ENCODE peak calls at places on chromosomes 3 and 15, in ten cellular contexts. One of them, this sample, is unnamed.

GRCh38 chr15:50218691-50219090 is 36.7 kb downstream of the SLC27A2 start:
- DNase-seq in A549: no peak
- DNase-seq in CD8-positive, alpha-beta T cell: no peak
- DNase-seq in esophagus muscularis mucosa: no peak
- DNase-seq in heart right ventricle: no peak
- DNase-seq in esophagus squamous epithelium: no peak
- DNase-seq in gastrocnemius medialis: no peak
- DNase-seq in PC-3: no peak
- DNase-seq in transverse colon: no peak
- DNase-seq in upper lobe of left lung: no peak
- DNase-seq in this sample: no peak

GRCh38 chr3:12465151-12465795 is 19.0 kb upstream of the TSEN2 start:
- DNase-seq in gastrocnemius medialis: no peak
- DNase-seq in upper lobe of left lung: no peak
- DNase-seq in PC-3: no peak
- DNase-seq in A549: no peak
- DNase-seq in CD8-positive, alpha-beta T cell: no peak
- DNase-seq in heart right ventricle: no peak
- DNase-seq in transverse colon: no peak
- DNase-seq in esophagus muscularis mucosa: no peak
- DNase-seq in esophagus squamous epithelium: no peak
- DNase-seq in this sample: no peak

GRCh38 chr3:45446706-45447105 is 58.3 kb downstream of the LARS2 start:
- DNase-seq in esophagus muscularis mucosa: no peak
- DNase-seq in A549: no peak
- DNase-seq in gastrocnemius medialis: no peak
- DNase-seq in upper lobe of left lung: no peak
- DNase-seq in heart right ventricle: no peak
- DNase-seq in CD8-positive, alpha-beta T cell: no peak
- DNase-seq in PC-3: no peak
- DNase-seq in esophagus squamous epithelium: no peak
- DNase-seq in transverse colon: no peak
- DNase-seq in this sample: no peak

GRCh38 chr3:189349772-189350171 is 178.0 kb downstream of the TPRG1 start:
- DNase-seq in esophagus squamous epithelium: no peak
- DNase-seq in upper lobe of left lung: no peak
- DNase-seq in gastrocnemius medialis: no peak
- DNase-seq in esophagus muscularis mucosa: no peak
- DNase-seq in heart right ventricle: no peak
- DNase-seq in transverse colon: no peak
- DNase-seq in A549: no peak
- DNase-seq in CD8-positive, alpha-beta T cell: no peak
- DNase-seq in PC-3: no peak
- DNase-seq in this sample: no peak

GRCh38 chr3:153070153-153070868 is 91.7 kb upstream of the RAP2B start:
- DNase-seq in transverse colon: no peak
- DNase-seq in CD8-positive, alpha-beta T cell: no peak
- DNase-seq in A549: peak; percentile 11
- DNase-seq in esophagus squamous epithelium: no peak
- DNase-seq in esophagus muscularis mucosa: no peak
- DNase-seq in heart right ventricle: no peak
- DNase-seq in gastrocnemius medialis: no peak
- DNase-seq in PC-3: peak; percentile 51
- DNase-seq in upper lobe of left lung: no peak
- DNase-seq in this sample: no peak

GRCh38 chr3:23461069-23461468 is 257.9 kb downstream of the UBE2E2 start:
- DNase-seq in gastrocnemius medialis: no peak
- DNase-seq in CD8-positive, alpha-beta T cell: no peak
- DNase-seq in heart right ventricle: no peak
- DNase-seq in esophagus muscularis mucosa: no peak
- DNase-seq in PC-3: no peak
- DNase-seq in transverse colon: no peak
- DNase-seq in A549: no peak
- DNase-seq in upper lobe of left lung: no peak
- DNase-seq in esophagus squamous epithelium: no peak
- DNase-seq in this sample: no peak

GRCh38 chr15:64001148-64001547 is 45.1 kb downstream of the DAPK2 start:
- DNase-seq in PC-3: no peak
- DNase-seq in esophagus squamous epithelium: no peak
- DNase-seq in upper lobe of left lung: no peak
- DNase-seq in esophagus muscularis mucosa: no peak
- DNase-seq in heart right ventricle: no peak
- DNase-seq in A549: no peak
- DNase-seq in transverse colon: no peak
- DNase-seq in CD8-positive, alpha-beta T cell: no peak
- DNase-seq in gastrocnemius medialis: no peak
- DNase-seq in this sample: no peak

GRCh38 chr3:30613135-30613825 is 6.9 kb downstream of the TGFBR2 start:
- DNase-seq in A549: no peak
- DNase-seq in gastrocnemius medialis: no peak
- DNase-seq in CD8-positive, alpha-beta T cell: no peak
- DNase-seq in upper lobe of left lung: peak; percentile 51
- DNase-seq in PC-3: no peak
- DNase-seq in heart right ventricle: no peak
- DNase-seq in esophagus muscularis mucosa: no peak
- DNase-seq in transverse colon: no peak
- DNase-seq in esophagus squamous epithelium: no peak
- DNase-seq in this sample: no peak

GRCh38 chr3:195580733-195581443 is 2.9 kb downstream of the APOD start:
- DNase-seq in gastrocnemius medialis: no peak
- DNase-seq in A549: no peak
- DNase-seq in heart right ventricle: no peak
- DNase-seq in upper lobe of left lung: no peak
- DNase-seq in transverse colon: no peak
- DNase-seq in esophagus muscularis mucosa: no peak
- DNase-seq in CD8-positive, alpha-beta T cell: no peak
- DNase-seq in PC-3: no peak
- DNase-seq in esophagus squamous epithelium: no peak
- DNase-seq in this sample: peak; percentile 55

GRCh38 chr3:122451371-122451770 is 35.5 kb upstream of the WDR5B start:
- DNase-seq in PC-3: no peak
- DNase-seq in transverse colon: no peak
- DNase-seq in esophagus muscularis mucosa: no peak
- DNase-seq in gastrocnemius medialis: no peak
- DNase-seq in A549: no peak
- DNase-seq in heart right ventricle: no peak
- DNase-seq in upper lobe of left lung: no peak
- DNase-seq in esophagus squamous epithelium: no peak
- DNase-seq in CD8-positive, alpha-beta T cell: no peak
- DNase-seq in this sample: no peak

DNA sequence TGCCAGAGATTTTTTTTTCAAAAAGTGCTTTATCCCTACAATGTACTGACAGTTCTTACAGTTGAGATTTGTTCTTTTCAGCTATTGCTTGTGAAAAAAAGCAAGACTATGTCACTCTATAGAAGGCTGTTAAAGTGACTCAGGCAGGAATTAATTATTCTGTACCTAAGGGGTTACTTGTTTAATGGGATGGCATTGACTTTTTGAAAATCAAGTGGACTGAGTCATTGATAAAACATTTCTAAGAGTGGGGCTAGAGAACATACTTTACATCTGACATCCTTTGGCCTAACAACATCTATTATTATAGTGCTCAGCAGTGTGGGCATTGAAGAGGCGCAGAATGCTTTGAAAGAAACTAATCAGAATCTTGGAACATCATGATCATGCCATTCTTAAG is 34.3 kb downstream of the INTS14 start:
- DNase-seq in PC-3: peak; percentile 43
- DNase-seq in transverse colon: no peak
- DNase-seq in heart right ventricle: no peak
- DNase-seq in CD8-positive, alpha-beta T cell: no peak
- DNase-seq in gastrocnemius medialis: no peak
- DNase-seq in esophagus squamous epithelium: no peak
- DNase-seq in A549: no peak
- DNase-seq in esophagus muscularis mucosa: no peak
- DNase-seq in upper lobe of left lung: no peak
- DNase-seq in this sample: no peak
- H3K27ac ChIP-seq in PC-3: no peak overlapping the region
- H3K27ac ChIP-seq in transverse colon: no peak overlapping the region
- H3K27ac ChIP-seq in heart right ventricle: no peak overlapping the region
- H3K27ac ChIP-seq in CD8-positive, alpha-beta T cell: no peak overlapping the region
- H3K27ac ChIP-seq in gastrocnemius medialis: no peak overlapping the region
- H3K27ac ChIP-seq in esophagus squamous epithelium: no peak overlapping the region
- H3K27ac ChIP-seq in A549: no peak overlapping the region
- H3K27ac ChIP-seq in esophagus muscularis mucosa: no peak overlapping the region
- H3K27ac ChIP-seq in upper lobe of left lung: peak overlapping the region; percentile 8
- H3K27ac ChIP-seq in this sample: no peak overlapping the region

GRCh38 chr3:140185375-140185774 is 250.4 kb downstream of the CLSTN2 start:
- DNase-seq in A549: no peak
- DNase-seq in transverse colon: no peak
- DNase-seq in PC-3: no peak
- DNase-seq in gastrocnemius medialis: no peak
- DNase-seq in heart right ventricle: no peak
- DNase-seq in CD8-positive, alpha-beta T cell: no peak
- DNase-seq in upper lobe of left lung: no peak
- DNase-seq in esophagus muscularis mucosa: peak; percentile 45
- DNase-seq in esophagus squamous epithelium: no peak
- DNase-seq in this sample: no peak
- H3K27ac ChIP-seq in A549: no peak overlapping the region
- H3K27ac ChIP-seq in transverse colon: no peak overlapping the region
- H3K27ac ChIP-seq in PC-3: no peak overlapping the region
- H3K27ac ChIP-seq in gastrocnemius medialis: no peak overlapping the region
- H3K27ac ChIP-seq in heart right ventricle: peak overlapping the region; percentile 86
- H3K27ac ChIP-seq in CD8-positive, alpha-beta T cell: no peak overlapping the region
- H3K27ac ChIP-seq in upper lobe of left lung: no peak overlapping the region
- H3K27ac ChIP-seq in esophagus muscularis mucosa: no peak overlapping the region
- H3K27ac ChIP-seq in esophagus squamous epithelium: no peak overlapping the region
- H3K27ac ChIP-seq in this sample: no peak overlapping the region

GRCh38 chr3:142723968-142724681 is at the start of gene TRPC1:
- DNase-seq in A549: peak; percentile 93
- DNase-seq in gastrocnemius medialis: peak; percentile 45
- DNase-seq in transverse colon: peak; percentile 26
- DNase-seq in esophagus squamous epithelium: peak; percentile 8
- DNase-seq in heart right ventricle: peak; percentile 78
- DNase-seq in upper lobe of left lung: peak; percentile 69
- DNase-seq in esophagus muscularis mucosa: peak; percentile 95
- DNase-seq in PC-3: peak; percentile 67
- DNase-seq in CD8-positive, alpha-beta T cell: peak; percentile 3
- DNase-seq in this sample: peak; percentile 54

GRCh38 chr3:142726017-142726416 is 2.2 kb downstream of the TRPC1 start:
- DNase-seq in esophagus muscularis mucosa: no peak
- DNase-seq in upper lobe of left lung: no peak
- DNase-seq in PC-3: no peak
- DNase-seq in transverse colon: no peak
- DNase-seq in CD8-positive, alpha-beta T cell: no peak
- DNase-seq in esophagus squamous epithelium: no peak
- DNase-seq in heart right ventricle: no peak
- DNase-seq in A549: no peak
- DNase-seq in gastrocnemius medialis: no peak
- DNase-seq in this sample: no peak

GRCh38 chr3:142725352-142725739 is 1.5 kb downstream of the TRPC1 start:
- DNase-seq in esophagus muscularis mucosa: no peak
- DNase-seq in PC-3: no peak
- DNase-seq in CD8-positive, alpha-beta T cell: no peak
- DNase-seq in heart right ventricle: no peak
- DNase-seq in esophagus squamous epithelium: no peak
- DNase-seq in gastrocnemius medialis: no peak
- DNase-seq in upper lobe of left lung: no peak
- DNase-seq in transverse colon: no peak
- DNase-seq in A549: no peak
- DNase-seq in this sample: no peak

GRCh38 chr3:142723665-142723967 is 218 bp upstream of the TRPC1 start:
- DNase-seq in esophagus squamous epithelium: no peak
- DNase-seq in upper lobe of left lung: no peak
- DNase-seq in esophagus muscularis mucosa: no peak
- DNase-seq in gastrocnemius medialis: no peak
- DNase-seq in A549: no peak
- DNase-seq in heart right ventricle: no peak
- DNase-seq in PC-3: no peak
- DNase-seq in transverse colon: peak; percentile 72
- DNase-seq in CD8-positive, alpha-beta T cell: peak; percentile 60
- DNase-seq in this sample: no peak

GRCh38 chr3:142724682-142725351 is 983 bp downstream of the TRPC1 start:
- DNase-seq in PC-3: peak; percentile 28
- DNase-seq in CD8-positive, alpha-beta T cell: no peak
- DNase-seq in heart right ventricle: peak; percentile 22
- DNase-seq in transverse colon: peak; percentile 15
- DNase-seq in esophagus squamous epithelium: no peak
- DNase-seq in upper lobe of left lung: peak; percentile 39
- DNase-seq in esophagus muscularis mucosa: no peak
- DNase-seq in A549: peak; percentile 78
- DNase-seq in gastrocnemius medialis: peak; percentile 2
- DNase-seq in this sample: peak; percentile 10
- H3K27ac ChIP-seq in PC-3: no peak overlapping the region
- H3K27ac ChIP-seq in CD8-positive, alpha-beta T cell: no peak overlapping the region
- H3K27ac ChIP-seq in heart right ventricle: peak overlapping the region; percentile 93
- H3K27ac ChIP-seq in transverse colon: peak overlapping the region; percentile 86
- H3K27ac ChIP-seq in esophagus squamous epithelium: peak overlapping the region; percentile 83
- H3K27ac ChIP-seq in upper lobe of left lung: peak overlapping the region; percentile 85
- H3K27ac ChIP-seq in esophagus muscularis mucosa: peak overlapping the region; percentile 96
- H3K27ac ChIP-seq in A549: peak overlapping the region; percentile 96
- H3K27ac ChIP-seq in gastrocnemius medialis: peak overlapping the region; percentile 82
- H3K27ac ChIP-seq in this sample: peak overlapping the region; percentile 13

GRCh38 chr15:33069161-33069560 is 125.4 kb downstream of the FMN1 start:
- DNase-seq in A549: no peak
- DNase-seq in transverse colon: no peak
- DNase-seq in PC-3: no peak
- DNase-seq in esophagus muscularis mucosa: no peak
- DNase-seq in heart right ventricle: no peak
- DNase-seq in esophagus squamous epithelium: no peak
- DNase-seq in upper lobe of left lung: no peak
- DNase-seq in CD8-positive, alpha-beta T cell: no peak
- DNase-seq in gastrocnemius medialis: no peak
- DNase-seq in this sample: no peak

GRCh38 chr15:33067456-33067855 is 127.1 kb downstream of the FMN1 start:
- DNase-seq in CD8-positive, alpha-beta T cell: no peak
- DNase-seq in gastrocnemius medialis: no peak
- DNase-seq in A549: no peak
- DNase-seq in esophagus muscularis mucosa: no peak
- DNase-seq in esophagus squamous epithelium: no peak
- DNase-seq in PC-3: peak; percentile 69
- DNase-seq in upper lobe of left lung: no peak
- DNase-seq in heart right ventricle: no peak
- DNase-seq in transverse colon: no peak
- DNase-seq in this sample: no peak

GRCh38 chr15:33068531-33068990 is 126.0 kb downstream of the FMN1 start:
- DNase-seq in PC-3: peak; percentile 97
- DNase-seq in A549: peak; percentile 81
- DNase-seq in esophagus squamous epithelium: no peak
- DNase-seq in heart right ventricle: peak; percentile 19
- DNase-seq in esophagus muscularis mucosa: no peak
- DNase-seq in CD8-positive, alpha-beta T cell: no peak
- DNase-seq in transverse colon: peak; percentile 87
- DNase-seq in gastrocnemius medialis: peak; percentile 61
- DNase-seq in upper lobe of left lung: peak; percentile 93
- DNase-seq in this sample: no peak

GRCh38 chr15:33066584-33066983 is 127.9 kb downstream of the FMN1 start:
- DNase-seq in heart right ventricle: no peak
- DNase-seq in gastrocnemius medialis: no peak
- DNase-seq in CD8-positive, alpha-beta T cell: no peak
- DNase-seq in PC-3: no peak
- DNase-seq in esophagus squamous epithelium: no peak
- DNase-seq in transverse colon: peak; percentile 27
- DNase-seq in esophagus muscularis mucosa: no peak
- DNase-seq in upper lobe of left lung: peak; percentile 39
- DNase-seq in A549: no peak
- DNase-seq in this sample: no peak

DNA sequence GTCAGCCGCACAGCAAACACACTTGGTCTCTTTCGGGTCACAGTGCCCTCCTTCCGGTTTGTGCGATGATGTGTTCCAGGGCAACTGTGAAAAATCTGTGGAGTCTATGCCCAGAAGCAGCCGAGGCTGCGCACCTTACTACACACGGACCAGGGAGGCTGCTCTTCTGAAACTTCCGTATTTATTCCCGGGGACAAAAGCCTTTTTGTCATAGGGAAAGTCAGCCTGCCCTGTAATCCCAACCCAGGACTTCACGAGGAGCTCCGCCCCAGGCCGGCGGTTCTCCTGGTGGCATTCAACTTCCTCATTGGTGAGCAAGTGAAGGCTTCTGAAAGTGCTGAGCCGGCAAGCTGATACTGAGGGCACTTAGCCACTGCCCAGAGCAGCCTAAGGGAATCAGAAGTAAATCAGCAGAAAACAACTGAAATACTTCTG is 126.5 kb downstream of the FMN1 start:
- DNase-seq in CD8-positive, alpha-beta T cell: no peak
- DNase-seq in transverse colon: peak; percentile 89
- DNase-seq in upper lobe of left lung: peak; percentile 91
- DNase-seq in esophagus muscularis mucosa: no peak
- DNase-seq in PC-3: peak; percentile 71
- DNase-seq in A549: peak; percentile 67
- DNase-seq in esophagus squamous epithelium: no peak
- DNase-seq in heart right ventricle: peak; percentile 34
- DNase-seq in gastrocnemius medialis: peak; percentile 45
- DNase-seq in this sample: no peak
- H3K27ac ChIP-seq in CD8-positive, alpha-beta T cell: no peak overlapping the region
- H3K27ac ChIP-seq in transverse colon: peak overlapping the region; percentile 89
- H3K27ac ChIP-seq in upper lobe of left lung: peak overlapping the region; percentile 78
- H3K27ac ChIP-seq in esophagus muscularis mucosa: no peak overlapping the region
- H3K27ac ChIP-seq in PC-3: peak overlapping the region; percentile 95
- H3K27ac ChIP-seq in A549: peak overlapping the region; percentile 66
- H3K27ac ChIP-seq in esophagus squamous epithelium: peak overlapping the region; percentile 86
- H3K27ac ChIP-seq in heart right ventricle: no peak overlapping the region
- H3K27ac ChIP-seq in gastrocnemius medialis: peak overlapping the region; percentile 6
- H3K27ac ChIP-seq in this sample: no peak overlapping the region

This sample was measured in caudate nucleus.